ENCODE peak calls at places on chromosomes 2 and 18, in six cellular contexts. Y is foreskin fibroblast, F is colonic mucosa, N is left lung, U is upper lobe of right lung, O is astrocyte. W is an unnamed sample.
A peak's percentile ranks its signal among the peaks of the same experiment; 100 is the strongest.

GRCh38 chr18:2898131-2898640 is 51.4 kb downstream of the EMILIN2 start:
- DNase-seq in O (peak; percentile 51), F (no peak), N (peak; percentile 80), Y (peak; percentile 79), U (no peak), W (no peak)

GRCh38 chr2:230701308-230701707 is 11.3 kb upstream of the CAB39 start:
- DNase-seq in Y (no peak), U (no peak), O (no peak), F (no peak), N (no peak), W (no peak)

GRCh38 chr2:32647180-32647651 is 19.4 kb downstream of the TTC27 start:
- DNase-seq in F (no peak), Y (peak; percentile 75), N (no peak), U (no peak), O (peak; percentile 95), W (no peak)

GRCh38 chr2:127588241-127588640 is 52.8 kb downstream of the MYO7B start:
- DNase-seq in Y (no peak), O (no peak), N (no peak), U (peak; percentile 40), F (no peak), W (no peak)

GRCh38 chr18:13440277-13441248 is 222.0 kb downstream of the LDLRAD4 start:
- DNase-seq in Y (no peak), U (no peak), F (no peak), O (no peak), N (no peak), W (no peak)

GRCh38 chr18:37316468-37316867 is 249.1 kb downstream of the CELF4 start:
- DNase-seq in U (no peak), O (no peak), F (no peak), N (no peak), Y (no peak), W (no peak)

GRCh38 chr2:28128281-28128950 is 237.9 kb downstream of the BABAM2 start:
- DNase-seq in U (no peak), O (no peak), Y (peak; percentile 58), N (no peak), F (no peak), W (no peak)

GRCh38 chr2:225399509-225399908 is at the start of gene NYAP2:
- DNase-seq in U (no peak), Y (no peak), N (no peak), O (no peak), F (no peak), W (no peak)

GRCh38 chr2:112679484-112679883 is 33.7 kb downstream of the SLC20A1 start:
- DNase-seq in Y (peak; percentile 62), O (peak; percentile 18), F (no peak), N (no peak), U (no peak), W (peak; percentile 68)

GRCh38 chr2:137220438-137220998 is 455.2 kb downstream of the THSD7B start:
- DNase-seq in U (no peak), O (peak; percentile 66), F (no peak), N (no peak), Y (peak; percentile 39), W (no peak)

GRCh38 chr2:226701052-226701451 is 98.6 kb downstream of the IRS1 start:
- DNase-seq in U (no peak), O (peak; percentile 94), N (no peak), F (no peak), Y (peak; percentile 95), W (no peak)

GRCh38 chr2:54388093-54388492 is 68.0 kb upstream of the SPTBN1 start:
- DNase-seq in O (peak; percentile 44), N (no peak), U (no peak), F (no peak), Y (no peak), W (no peak)

GRCh38 chr18:35084494-35085449 is 43.6 kb downstream of the MAPRE2 start:
- DNase-seq in U (no peak), O (peak; percentile 8), F (peak; percentile 33), N (no peak), Y (no peak), W (no peak)

GRCh38 chr2:126824663-126825062 is 74.0 kb upstream of the TEX51 start:
- DNase-seq in F (no peak), U (no peak), O (no peak), Y (no peak), N (no peak), W (no peak)

GRCh38 chr2:156399224-156399949 is 36.8 kb upstream of the GPD2 start:
- DNase-seq in O (no peak), Y (peak; percentile 79), U (peak; percentile 65), N (no peak), F (peak; percentile 20), W (no peak)

GRCh38 chr2:42132066-42132965 is 36.8 kb upstream of the EML4 start:
- DNase-seq in U (no peak), O (peak; percentile 98), F (no peak), Y (peak; percentile 92), N (no peak), W (no peak)

GRCh38 chr18:58590231-58590630 is 38.7 kb downstream of the ALPK2 start:
- DNase-seq in Y (peak; percentile 68), N (no peak), F (no peak), O (peak; percentile 93), U (no peak), W (no peak)

GRCh38 chr2:80546766-80547165 is 242.2 kb upstream of the LRRTM1 start:
- DNase-seq in O (no peak), Y (no peak), N (no peak), F (no peak), U (no peak), W (no peak)

GRCh38 chr2:238106339-238106697 is 6.2 kb downstream of the ESPNL start:
- DNase-seq in O (no peak), F (no peak), U (no peak), N (peak; percentile 71), Y (no peak), W (peak; percentile 35)

GRCh38 chr18:46732801-46733200 is 24.1 kb downstream of the ST8SIA5 start:
- DNase-seq in Y (no peak), F (no peak), O (no peak), N (no peak), U (no peak), W (no peak)

GRCh38 chr2:230974096-230974913 is 21.6 kb upstream of the SPATA3 start:
- DNase-seq in O (peak; percentile 92), Y (peak; percentile 40), N (no peak), U (no peak), F (no peak), W (no peak)

DNA sequence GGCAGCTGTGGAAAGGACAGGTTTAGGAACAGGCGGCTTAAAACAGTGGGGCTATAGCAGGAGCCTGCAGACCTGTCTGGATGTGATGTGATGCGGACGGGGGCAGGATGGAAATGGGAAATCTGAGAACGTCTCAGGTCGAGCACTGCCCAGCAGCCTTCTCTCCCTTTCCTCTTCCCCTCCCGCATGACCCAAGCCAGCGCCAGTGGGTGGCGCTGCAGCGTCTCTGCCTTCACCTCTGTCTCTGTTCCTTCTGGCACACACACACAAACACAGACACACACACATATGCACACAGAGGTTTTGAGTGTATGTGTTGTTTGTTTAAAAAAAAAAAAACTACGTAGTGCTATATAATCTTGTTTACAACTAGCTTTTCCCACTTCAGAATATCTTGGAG is 82.0 kb upstream of the SLC66A3 start:
- DNase-seq in O (no peak), N (no peak), Y (peak; percentile 48), F (peak; percentile 54), U (peak; percentile 70), W (no peak)
- TF ChIP-seq CTCF in O (peak; percentile 32), N (no peak), Y (peak; percentile 51), F (peak; percentile 41), U (peak; percentile 45), W (no peak)

DNA sequence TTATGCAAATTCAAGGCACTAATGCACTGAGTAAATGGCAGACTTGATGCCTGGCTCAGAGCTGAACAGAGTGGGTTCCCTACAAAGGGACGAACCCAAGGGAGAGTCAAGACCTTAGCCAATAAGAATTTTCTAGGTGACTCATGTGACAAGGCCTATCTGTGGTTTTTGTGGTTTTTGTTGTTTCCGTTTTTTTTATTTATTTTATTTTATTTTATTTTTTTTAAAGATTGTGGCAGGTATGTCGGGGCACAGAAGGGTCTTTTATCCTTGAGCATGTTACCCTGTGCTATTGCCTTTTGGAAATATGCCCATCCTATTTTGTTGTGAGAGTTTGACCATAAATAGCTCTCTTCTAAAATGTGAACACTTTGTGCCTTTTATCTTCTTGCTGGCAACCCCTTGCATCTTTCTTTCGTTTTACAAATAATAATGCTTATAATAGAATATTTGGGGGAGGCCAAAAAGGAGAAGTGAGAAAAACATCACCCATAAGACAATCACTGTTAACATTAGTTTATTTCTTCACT is 113.4 kb upstream of the AQP4 start:
- DNase-seq in F (no peak), U (no peak), Y (no peak), N (no peak), O (no peak), W (no peak)
- H3K4me3 ChIP-seq in F (no peak overlapping the region), U (no peak overlapping the region), Y (no peak overlapping the region), N (no peak overlapping the region), O (no peak overlapping the region), W (no peak overlapping the region)

GRCh38 chr2:228401065-228401912 is 219.8 kb upstream of the SPHKAP start:
- DNase-seq in O (no peak), N (no peak), Y (peak; percentile 5), F (no peak), U (no peak), W (no peak)
- TF ChIP-seq CTCF in O (no peak), N (no peak), Y (no peak), F (no peak), U (no peak), W (no peak)

GRCh38 chr2:218229239-218229638 is 12.2 kb downstream of the ARPC2 start:
- DNase-seq in F (no peak), U (no peak), Y (peak; percentile 87), N (no peak), O (peak; percentile 89), W (no peak)
- H3K4me3 ChIP-seq in F (no peak overlapping the region), U (no peak overlapping the region), Y (no peak overlapping the region), N (peak overlapping the region; percentile 1), O (no peak overlapping the region), W (no peak overlapping the region)

DNA sequence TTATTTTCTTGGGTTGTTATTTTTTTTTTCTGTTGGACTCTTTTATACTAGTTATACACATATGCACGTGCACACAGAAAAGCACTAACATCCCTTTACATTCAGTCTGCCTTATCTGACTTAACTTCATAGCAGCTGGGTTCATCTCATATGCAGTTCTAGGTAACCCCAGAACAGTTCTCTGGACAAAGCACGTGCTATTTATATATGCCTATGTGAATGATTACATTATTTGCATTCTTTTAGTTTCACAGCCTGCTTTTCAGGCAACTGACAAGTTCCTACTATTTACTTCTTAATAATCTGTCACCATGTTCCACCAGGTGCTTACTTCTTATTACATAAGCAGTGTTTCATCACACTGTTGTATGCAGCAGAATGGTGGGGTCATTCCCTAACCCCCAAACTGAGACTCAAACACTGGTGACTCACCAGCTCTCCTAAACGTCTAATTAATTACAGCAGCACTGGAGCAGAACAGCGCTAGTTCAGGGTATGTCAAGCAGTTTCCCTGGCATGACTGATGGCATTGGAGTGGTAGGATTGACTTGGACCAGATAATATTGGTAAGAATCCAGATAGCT is 372.8 kb downstream of the CLIP4 start:
- DNase-seq in O (peak; percentile 61), U (no peak), N (no peak), Y (peak; percentile 17), F (no peak), W (no peak)
- TF ChIP-seq CTCF in O (no peak), U (no peak), N (no peak), Y (no peak), F (no peak), W (no peak)